ENCODE peak calls at places on chromosome 16, in five cellular contexts. One of them, this sample, is unnamed.

GRCh38 chr16:81612351-81613170 is 166.5 kb upstream of the PLCG2 start:
- DNase-seq in T-helper 1 cell: no peak
- DNase-seq in RWPE1: no peak
- DNase-seq in NCI-H1092: no peak
- DNase-seq in BE2C: no peak
- DNase-seq in this sample: no peak

GRCh38 chr16:86507173-86508027 is 2.9 kb upstream of the FOXF1 start:
- DNase-seq in T-helper 1 cell: no peak
- DNase-seq in RWPE1: no peak
- DNase-seq in NCI-H1092: no peak
- DNase-seq in BE2C: no peak
- DNase-seq in this sample: peak; percentile 19

GRCh38 chr16:81697321-81697885 is 81.7 kb upstream of the PLCG2 start:
- DNase-seq in T-helper 1 cell: no peak
- DNase-seq in RWPE1: peak; percentile 39
- DNase-seq in NCI-H1092: no peak
- DNase-seq in BE2C: peak; percentile 72
- DNase-seq in this sample: no peak

GRCh38 chr16:1979271-1980025 is 1.8 kb downstream of the NOXO1 start:
- DNase-seq in T-helper 1 cell: no peak
- DNase-seq in RWPE1: peak; percentile 69
- DNase-seq in NCI-H1092: no peak
- DNase-seq in BE2C: no peak
- DNase-seq in this sample: no peak

GRCh38 chr16:680967-681745 is 946 bp downstream of the STUB1 start:
- DNase-seq in T-helper 1 cell: no peak
- DNase-seq in RWPE1: no peak
- DNase-seq in NCI-H1092: peak; percentile 22
- DNase-seq in BE2C: peak; percentile 50
- DNase-seq in this sample: no peak

GRCh38 chr16:35011-35775 is 18.2 kb downstream of the POLR3K start:
- DNase-seq in T-helper 1 cell: no peak
- DNase-seq in RWPE1: no peak
- DNase-seq in NCI-H1092: no peak
- DNase-seq in BE2C: no peak
- DNase-seq in this sample: no peak

GRCh38 chr16:54286330-54287017 is at the start of gene IRX3:
- DNase-seq in T-helper 1 cell: no peak
- DNase-seq in RWPE1: peak; percentile 91
- DNase-seq in NCI-H1092: peak; percentile 86
- DNase-seq in BE2C: peak; percentile 69
- DNase-seq in this sample: peak; percentile 80

GRCh38 chr16:67939507-67940435 is 3.1 kb upstream of the PSMB10 start:
- DNase-seq in T-helper 1 cell: peak; percentile 27
- DNase-seq in RWPE1: no peak
- DNase-seq in NCI-H1092: no peak
- DNase-seq in BE2C: no peak
- DNase-seq in this sample: no peak

GRCh38 chr16:64417711-64418227 is 704.1 kb downstream of the CDH11 start:
- DNase-seq in T-helper 1 cell: no peak
- DNase-seq in RWPE1: no peak
- DNase-seq in NCI-H1092: no peak
- DNase-seq in BE2C: no peak
- DNase-seq in this sample: no peak

GRCh38 chr16:70159355-70160348 is 13.9 kb upstream of the CLEC18C start:
- DNase-seq in T-helper 1 cell: no peak
- DNase-seq in RWPE1: no peak
- DNase-seq in NCI-H1092: no peak
- DNase-seq in BE2C: no peak
- DNase-seq in this sample: no peak